ENCODE peak calls at places on chromosomes 2 and 18, in eight cellular contexts. P is DMS153; A is KG1; K is activated naive CD4-positive, alpha-beta T cell; Z is BJ; S is amniotic stem cell; W is SW480; T is NCI-H2081. X is an unnamed sample.

GRCh38 chr2:40448476-40449079 is 3.3 kb downstream of the SLC8A1 start:
- DNase-seq in P (peak; percentile 13), T (peak; percentile 77), W (peak; percentile 24), S (no peak), K (no peak), Z (no peak), A (peak; percentile 26), X (peak; percentile 16)

GRCh38 chr2:224973112-224974016 is 68.9 kb downstream of the DOCK10 start:
- DNase-seq in S (no peak), T (peak; percentile 28), P (no peak), Z (no peak), K (no peak), W (peak; percentile 75), A (no peak), X (no peak)

GRCh38 chr18:48612511-48612910 is 73.7 kb downstream of the CTIF start:
- DNase-seq in T (no peak), S (no peak), A (no peak), K (no peak), W (no peak), P (no peak), Z (no peak), X (no peak)

GRCh38 chr2:207765541-207765940 is 4.2 kb downstream of the FZD5 start:
- DNase-seq in Z (no peak), K (no peak), P (peak; percentile 46), T (no peak), W (no peak), S (no peak), A (no peak), X (no peak)

GRCh38 chr2:72289283-72289682 is 141.6 kb upstream of the CYP26B1 start:
- DNase-seq in A (no peak), Z (no peak), S (no peak), W (no peak), K (no peak), T (no peak), P (no peak), X (no peak)

GRCh38 chr18:38470421-38470820 is 904.8 kb upstream of the CELF4 start:
- DNase-seq in W (no peak), A (no peak), T (no peak), K (no peak), S (no peak), P (no peak), Z (no peak), X (no peak)

GRCh38 chr2:180876506-180876905 is 103.9 kb upstream of the UBE2E3 start:
- DNase-seq in A (no peak), K (no peak), T (no peak), P (no peak), S (no peak), Z (no peak), W (no peak), X (no peak)

GRCh38 chr2:69830045-69830905 is 815 bp downstream of the GMCL1 start:
- DNase-seq in W (peak; percentile 55), A (peak; percentile 50), P (no peak), K (no peak), S (no peak), Z (no peak), T (peak; percentile 3), X (peak; percentile 37)

GRCh38 chr2:145652992-145653545 is 1133.2 kb upstream of the ZEB2 start:
- DNase-seq in T (no peak), S (peak; percentile 18), K (no peak), W (no peak), A (no peak), P (no peak), Z (peak; percentile 49), X (no peak)